ENCODE peak calls at places on chromosomes 7 and 10, in eight cellular contexts. E is fibroblast of pulmonary artery, O is glutamatergic neuron, M is T-helper 1 cell, B is tibial artery, S is T-helper 9 cell, D is ELF-1, Q is upper lobe of right lung. G is an unnamed sample.

GRCh38 chr7:111082351-111082750 is 8.6 kb upstream of the LRRN3 start:
- DNase-seq in Q (no peak), D (no peak), S (no peak), B (no peak), M (no peak), E (peak; percentile 11), O (no peak), G (no peak)

GRCh38 chr7:6306471-6306870 is 34.0 kb upstream of the CYTH3 start:
- DNase-seq in O (no peak), M (no peak), S (no peak), Q (no peak), E (peak; percentile 55), B (no peak), D (no peak), G (peak; percentile 0)

GRCh38 chr7:93747019-93747418 is 143.5 kb downstream of the TFPI2 start:
- DNase-seq in D (no peak), S (no peak), E (no peak), Q (no peak), M (no peak), O (no peak), B (no peak), G (no peak)

GRCh38 chr10:13922591-13922990 is 335.8 kb downstream of the PRPF18 start:
- DNase-seq in Q (no peak), S (no peak), B (no peak), M (no peak), O (no peak), E (peak; percentile 29), D (no peak), G (no peak)

GRCh38 chr7:20218261-20218660 is 1.1 kb upstream of the MACC1 start:
- DNase-seq in B (no peak), S (no peak), Q (no peak), O (no peak), M (no peak), D (no peak), E (no peak), G (no peak)

GRCh38 chr10:61795551-61795950 is 105.9 kb upstream of the ARID5B start:
- DNase-seq in E (no peak), Q (no peak), M (no peak), D (no peak), O (no peak), B (no peak), S (no peak), G (no peak)

GRCh38 chr10:32105782-32106382 is 49.7 kb upstream of the KIF5B start:
- DNase-seq in D (no peak), M (no peak), Q (no peak), E (no peak), B (no peak), S (no peak), O (no peak), G (no peak)

GRCh38 chr7:13882051-13882450 is 107.4 kb downstream of the ETV1 start:
- DNase-seq in D (no peak), O (no peak), Q (no peak), S (no peak), M (no peak), B (no peak), E (no peak), G (no peak)

G was measured in kidney.